ENCODE peak calls at places on chromosomes 13 and 19, in ten cellular contexts. One of them, this sample, is unnamed.

GRCh38 chr19:4077800-4078683 is 11.3 kb upstream of the ZBTB7A start:
- DNase-seq in aorta: peak
- DNase-seq in pancreas: peak
- DNase-seq in nephron progenitor cell: peak
- DNase-seq in HS-5: no peak
- DNase-seq in SK-MEL-5: peak
- DNase-seq in cerebellar nuclear complex: no peak
- DNase-seq in activated CD4-positive, alpha-beta T cell treated with anti-CD3 and anti-CD28 coated beads for 24 hours: no peak
- DNase-seq in type B pancreatic cell: no peak
- DNase-seq in retinal pigment epithelial cell: no peak
- DNase-seq in this sample: no peak

GRCh38 chr19:54100560-54100959 is at the start of gene OSCAR:
- DNase-seq in type B pancreatic cell: no peak
- DNase-seq in SK-MEL-5: no peak
- DNase-seq in aorta: peak
- DNase-seq in retinal pigment epithelial cell: no peak
- DNase-seq in HS-5: no peak
- DNase-seq in pancreas: no peak
- DNase-seq in activated CD4-positive, alpha-beta T cell treated with anti-CD3 and anti-CD28 coated beads for 24 hours: no peak
- DNase-seq in cerebellar nuclear complex: no peak
- DNase-seq in nephron progenitor cell: no peak
- DNase-seq in this sample: no peak

GRCh38 chr19:4988770-4989251 is 19.9 kb downstream of the KDM4B start:
- DNase-seq in type B pancreatic cell: no peak
- DNase-seq in nephron progenitor cell: no peak
- DNase-seq in activated CD4-positive, alpha-beta T cell treated with anti-CD3 and anti-CD28 coated beads for 24 hours: no peak
- DNase-seq in HS-5: no peak
- DNase-seq in cerebellar nuclear complex: no peak
- DNase-seq in SK-MEL-5: no peak
- DNase-seq in retinal pigment epithelial cell: peak
- DNase-seq in pancreas: no peak
- DNase-seq in aorta: peak
- DNase-seq in this sample: no peak

GRCh38 chr19:13797870-13798269 is 2.6 kb downstream of the ZSWIM4 start:
- DNase-seq in pancreas: no peak
- DNase-seq in SK-MEL-5: no peak
- DNase-seq in nephron progenitor cell: no peak
- DNase-seq in HS-5: no peak
- DNase-seq in activated CD4-positive, alpha-beta T cell treated with anti-CD3 and anti-CD28 coated beads for 24 hours: no peak
- DNase-seq in retinal pigment epithelial cell: no peak
- DNase-seq in cerebellar nuclear complex: no peak
- DNase-seq in type B pancreatic cell: no peak
- DNase-seq in aorta: peak
- DNase-seq in this sample: no peak

GRCh38 chr19:49217382-49217781 is 59.8 kb downstream of the TRPM4 start:
- DNase-seq in cerebellar nuclear complex: no peak
- DNase-seq in activated CD4-positive, alpha-beta T cell treated with anti-CD3 and anti-CD28 coated beads for 24 hours: no peak
- DNase-seq in HS-5: no peak
- DNase-seq in pancreas: no peak
- DNase-seq in retinal pigment epithelial cell: no peak
- DNase-seq in nephron progenitor cell: no peak
- DNase-seq in type B pancreatic cell: no peak
- DNase-seq in aorta: no peak
- DNase-seq in SK-MEL-5: no peak
- DNase-seq in this sample: no peak

GRCh38 chr19:33377586-33378475 is 4.3 kb downstream of the CEBPG start:
- DNase-seq in HS-5: no peak
- DNase-seq in activated CD4-positive, alpha-beta T cell treated with anti-CD3 and anti-CD28 coated beads for 24 hours: no peak
- DNase-seq in SK-MEL-5: no peak
- DNase-seq in nephron progenitor cell: no peak
- DNase-seq in retinal pigment epithelial cell: no peak
- DNase-seq in aorta: no peak
- DNase-seq in type B pancreatic cell: no peak
- DNase-seq in cerebellar nuclear complex: no peak
- DNase-seq in pancreas: no peak
- DNase-seq in this sample: no peak

GRCh38 chr13:110819203-110820014 is 95.5 kb downstream of the ANKRD10 start:
- DNase-seq in retinal pigment epithelial cell: peak
- DNase-seq in pancreas: peak
- DNase-seq in activated CD4-positive, alpha-beta T cell treated with anti-CD3 and anti-CD28 coated beads for 24 hours: peak
- DNase-seq in HS-5: peak
- DNase-seq in aorta: peak
- DNase-seq in SK-MEL-5: peak
- DNase-seq in cerebellar nuclear complex: peak
- DNase-seq in type B pancreatic cell: no peak
- DNase-seq in nephron progenitor cell: peak
- DNase-seq in this sample: peak

GRCh38 chr13:76009491-76009890 is 373.4 kb downstream of the LMO7 start:
- DNase-seq in SK-MEL-5: no peak
- DNase-seq in aorta: no peak
- DNase-seq in nephron progenitor cell: no peak
- DNase-seq in activated CD4-positive, alpha-beta T cell treated with anti-CD3 and anti-CD28 coated beads for 24 hours: no peak
- DNase-seq in type B pancreatic cell: no peak
- DNase-seq in pancreas: no peak
- DNase-seq in retinal pigment epithelial cell: no peak
- DNase-seq in HS-5: no peak
- DNase-seq in cerebellar nuclear complex: no peak
- DNase-seq in this sample: no peak

GRCh38 chr13:101007245-101007644 is 332.6 kb upstream of the TMTC4 start:
- DNase-seq in pancreas: no peak
- DNase-seq in HS-5: no peak
- DNase-seq in activated CD4-positive, alpha-beta T cell treated with anti-CD3 and anti-CD28 coated beads for 24 hours: no peak
- DNase-seq in nephron progenitor cell: no peak
- DNase-seq in aorta: no peak
- DNase-seq in cerebellar nuclear complex: no peak
- DNase-seq in retinal pigment epithelial cell: no peak
- DNase-seq in type B pancreatic cell: no peak
- DNase-seq in SK-MEL-5: no peak
- DNase-seq in this sample: no peak

GRCh38 chr13:99757756-99758464 is 213.7 kb downstream of the ZIC5 start:
- DNase-seq in retinal pigment epithelial cell: no peak
- DNase-seq in cerebellar nuclear complex: peak
- DNase-seq in HS-5: no peak
- DNase-seq in pancreas: no peak
- DNase-seq in activated CD4-positive, alpha-beta T cell treated with anti-CD3 and anti-CD28 coated beads for 24 hours: no peak
- DNase-seq in type B pancreatic cell: no peak
- DNase-seq in SK-MEL-5: no peak
- DNase-seq in nephron progenitor cell: no peak
- DNase-seq in aorta: no peak
- DNase-seq in this sample: no peak

GRCh38 chr13:25169951-25170553 is 2.0 kb downstream of the AMER2 start:
- DNase-seq in pancreas: no peak
- DNase-seq in HS-5: no peak
- DNase-seq in retinal pigment epithelial cell: no peak
- DNase-seq in nephron progenitor cell: no peak
- DNase-seq in cerebellar nuclear complex: no peak
- DNase-seq in SK-MEL-5: no peak
- DNase-seq in activated CD4-positive, alpha-beta T cell treated with anti-CD3 and anti-CD28 coated beads for 24 hours: no peak
- DNase-seq in type B pancreatic cell: no peak
- DNase-seq in aorta: no peak
- DNase-seq in this sample: no peak

GRCh38 chr13:46747031-46747820 is 49.7 kb downstream of the ESD start:
- DNase-seq in pancreas: no peak
- DNase-seq in retinal pigment epithelial cell: no peak
- DNase-seq in nephron progenitor cell: no peak
- DNase-seq in HS-5: no peak
- DNase-seq in activated CD4-positive, alpha-beta T cell treated with anti-CD3 and anti-CD28 coated beads for 24 hours: no peak
- DNase-seq in cerebellar nuclear complex: no peak
- DNase-seq in SK-MEL-5: no peak
- DNase-seq in aorta: no peak
- DNase-seq in type B pancreatic cell: no peak
- DNase-seq in this sample: no peak

GRCh38 chr19:1220452-1221037 is 15.0 kb downstream of the STK11 start:
- DNase-seq in pancreas: peak
- DNase-seq in aorta: peak
- DNase-seq in nephron progenitor cell: no peak
- DNase-seq in cerebellar nuclear complex: no peak
- DNase-seq in type B pancreatic cell: no peak
- DNase-seq in SK-MEL-5: peak
- DNase-seq in retinal pigment epithelial cell: no peak
- DNase-seq in activated CD4-positive, alpha-beta T cell treated with anti-CD3 and anti-CD28 coated beads for 24 hours: no peak
- DNase-seq in HS-5: no peak
- DNase-seq in this sample: no peak

GRCh38 chr19:45819769-45820168 is 4.7 kb upstream of the RSPH6A start:
- DNase-seq in nephron progenitor cell: no peak
- DNase-seq in activated CD4-positive, alpha-beta T cell treated with anti-CD3 and anti-CD28 coated beads for 24 hours: no peak
- DNase-seq in SK-MEL-5: no peak
- DNase-seq in HS-5: no peak
- DNase-seq in pancreas: no peak
- DNase-seq in type B pancreatic cell: no peak
- DNase-seq in aorta: no peak
- DNase-seq in retinal pigment epithelial cell: no peak
- DNase-seq in cerebellar nuclear complex: no peak
- DNase-seq in this sample: no peak

GRCh38 chr13:21526707-21527454 is 67.8 kb upstream of the ZDHHC20 start:
- DNase-seq in SK-MEL-5: no peak
- DNase-seq in activated CD4-positive, alpha-beta T cell treated with anti-CD3 and anti-CD28 coated beads for 24 hours: no peak
- DNase-seq in retinal pigment epithelial cell: no peak
- DNase-seq in pancreas: no peak
- DNase-seq in aorta: no peak
- DNase-seq in nephron progenitor cell: no peak
- DNase-seq in HS-5: no peak
- DNase-seq in cerebellar nuclear complex: no peak
- DNase-seq in type B pancreatic cell: no peak
- DNase-seq in this sample: no peak